ENCODE peak calls at places on chromosomes 16 and 17, in six cellular contexts. One of them, this sample, is unnamed.

GRCh38 chr17:39174907-39175694 is 9.1 kb upstream of the ARL5C start:
- DNase-seq in GM12865: peak; percentile 81
- DNase-seq in NCI-H774: peak; percentile 54
- DNase-seq in activated CD4-positive, alpha-beta T cell treated with anti-CD3 and anti-CD28 coated beads, Interleukin-2, amount 50 U/mL, for 4 hours: peak; percentile 77
- DNase-seq in esophagus squamous epithelium: no peak
- DNase-seq in GM20000: peak; percentile 87
- DNase-seq in this sample: peak; percentile 78

GRCh38 chr16:80682435-80683070 is 121.8 kb downstream of the CDYL2 start:
- DNase-seq in GM12865: no peak
- DNase-seq in NCI-H774: no peak
- DNase-seq in activated CD4-positive, alpha-beta T cell treated with anti-CD3 and anti-CD28 coated beads, Interleukin-2, amount 50 U/mL, for 4 hours: no peak
- DNase-seq in esophagus squamous epithelium: no peak
- DNase-seq in GM20000: no peak
- DNase-seq in this sample: no peak

GRCh38 chr16:12664334-12664733 is 139.4 kb downstream of the CPPED1 start:
- DNase-seq in GM12865: no peak
- DNase-seq in NCI-H774: no peak
- DNase-seq in activated CD4-positive, alpha-beta T cell treated with anti-CD3 and anti-CD28 coated beads, Interleukin-2, amount 50 U/mL, for 4 hours: no peak
- DNase-seq in esophagus squamous epithelium: no peak
- DNase-seq in GM20000: no peak
- DNase-seq in this sample: no peak

GRCh38 chr16:49598386-49599170 is 225.0 kb downstream of the C16orf78 start:
- DNase-seq in GM12865: peak; percentile 92
- DNase-seq in NCI-H774: no peak
- DNase-seq in activated CD4-positive, alpha-beta T cell treated with anti-CD3 and anti-CD28 coated beads, Interleukin-2, amount 50 U/mL, for 4 hours: no peak
- DNase-seq in esophagus squamous epithelium: no peak
- DNase-seq in GM20000: peak; percentile 64
- DNase-seq in this sample: no peak

GRCh38 chr17:45783593-45784292 is 377 bp upstream of the CRHR1 start:
- DNase-seq in GM12865: no peak
- DNase-seq in NCI-H774: peak; percentile 39
- DNase-seq in activated CD4-positive, alpha-beta T cell treated with anti-CD3 and anti-CD28 coated beads, Interleukin-2, amount 50 U/mL, for 4 hours: no peak
- DNase-seq in esophagus squamous epithelium: no peak
- DNase-seq in GM20000: peak; percentile 44
- DNase-seq in this sample: peak; percentile 82

GRCh38 chr17:57442914-57443571 is 186.7 kb downstream of the MSI2 start:
- DNase-seq in GM12865: peak; percentile 38
- DNase-seq in NCI-H774: no peak
- DNase-seq in activated CD4-positive, alpha-beta T cell treated with anti-CD3 and anti-CD28 coated beads, Interleukin-2, amount 50 U/mL, for 4 hours: peak; percentile 61
- DNase-seq in esophagus squamous epithelium: no peak
- DNase-seq in GM20000: no peak
- DNase-seq in this sample: no peak

GRCh38 chr17:61400786-61401279 is 1.2 kb downstream of the TBX2 start:
- DNase-seq in GM12865: no peak
- DNase-seq in NCI-H774: no peak
- DNase-seq in activated CD4-positive, alpha-beta T cell treated with anti-CD3 and anti-CD28 coated beads, Interleukin-2, amount 50 U/mL, for 4 hours: no peak
- DNase-seq in esophagus squamous epithelium: no peak
- DNase-seq in GM20000: peak; percentile 49
- DNase-seq in this sample: no peak

GRCh38 chr16:2691491-2692248 is 9.3 kb downstream of the KCTD5 start:
- DNase-seq in GM12865: no peak
- DNase-seq in NCI-H774: no peak
- DNase-seq in activated CD4-positive, alpha-beta T cell treated with anti-CD3 and anti-CD28 coated beads, Interleukin-2, amount 50 U/mL, for 4 hours: no peak
- DNase-seq in esophagus squamous epithelium: no peak
- DNase-seq in GM20000: no peak
- DNase-seq in this sample: peak; percentile 66

GRCh38 chr16:72894291-72895151 is 153.4 kb downstream of the ZFHX3 start:
- DNase-seq in GM12865: no peak
- DNase-seq in NCI-H774: no peak
- DNase-seq in activated CD4-positive, alpha-beta T cell treated with anti-CD3 and anti-CD28 coated beads, Interleukin-2, amount 50 U/mL, for 4 hours: no peak
- DNase-seq in esophagus squamous epithelium: no peak
- DNase-seq in GM20000: no peak
- DNase-seq in this sample: no peak

GRCh38 chr17:82929011-82929622 is 89.3 kb upstream of the ZNF750 start:
- DNase-seq in GM12865: no peak
- DNase-seq in NCI-H774: no peak
- DNase-seq in activated CD4-positive, alpha-beta T cell treated with anti-CD3 and anti-CD28 coated beads, Interleukin-2, amount 50 U/mL, for 4 hours: no peak
- DNase-seq in esophagus squamous epithelium: no peak
- DNase-seq in GM20000: no peak
- DNase-seq in this sample: no peak

GRCh38 chr16:84582958-84583516 is 34.8 kb downstream of the COTL1 start:
- DNase-seq in GM12865: no peak
- DNase-seq in NCI-H774: no peak
- DNase-seq in activated CD4-positive, alpha-beta T cell treated with anti-CD3 and anti-CD28 coated beads, Interleukin-2, amount 50 U/mL, for 4 hours: no peak
- DNase-seq in esophagus squamous epithelium: no peak
- DNase-seq in GM20000: no peak
- DNase-seq in this sample: no peak

GRCh38 chr16:85836706-85837582 is 37.4 kb downstream of the COX4I1 start:
- DNase-seq in GM12865: no peak
- DNase-seq in NCI-H774: no peak
- DNase-seq in activated CD4-positive, alpha-beta T cell treated with anti-CD3 and anti-CD28 coated beads, Interleukin-2, amount 50 U/mL, for 4 hours: no peak
- DNase-seq in esophagus squamous epithelium: no peak
- DNase-seq in GM20000: no peak
- DNase-seq in this sample: peak; percentile 67

GRCh38 chr16:88917146-88917914 is 50.9 kb upstream of the PABPN1L start:
- DNase-seq in GM12865: no peak
- DNase-seq in NCI-H774: no peak
- DNase-seq in activated CD4-positive, alpha-beta T cell treated with anti-CD3 and anti-CD28 coated beads, Interleukin-2, amount 50 U/mL, for 4 hours: no peak
- DNase-seq in esophagus squamous epithelium: no peak
- DNase-seq in GM20000: no peak
- DNase-seq in this sample: peak; percentile 37

GRCh38 chr17:49209061-49209571 is 1.3 kb downstream of the GNGT2 start:
- DNase-seq in GM12865: no peak
- DNase-seq in NCI-H774: no peak
- DNase-seq in activated CD4-positive, alpha-beta T cell treated with anti-CD3 and anti-CD28 coated beads, Interleukin-2, amount 50 U/mL, for 4 hours: no peak
- DNase-seq in esophagus squamous epithelium: no peak
- DNase-seq in GM20000: no peak
- DNase-seq in this sample: no peak

GRCh38 chr17:50027639-50028206 is 28.2 kb upstream of the ITGA3 start:
- DNase-seq in GM12865: no peak
- DNase-seq in NCI-H774: no peak
- DNase-seq in activated CD4-positive, alpha-beta T cell treated with anti-CD3 and anti-CD28 coated beads, Interleukin-2, amount 50 U/mL, for 4 hours: no peak
- DNase-seq in esophagus squamous epithelium: no peak
- DNase-seq in GM20000: peak; percentile 10
- DNase-seq in this sample: peak; percentile 56

GRCh38 chr16:252366-253337 is 18.0 kb downstream of the FAM234A start:
- DNase-seq in GM12865: no peak
- DNase-seq in NCI-H774: no peak
- DNase-seq in activated CD4-positive, alpha-beta T cell treated with anti-CD3 and anti-CD28 coated beads, Interleukin-2, amount 50 U/mL, for 4 hours: no peak
- DNase-seq in esophagus squamous epithelium: no peak
- DNase-seq in GM20000: peak; percentile 78
- DNase-seq in this sample: no peak

GRCh38 chr17:27259356-27259755 is 34.6 kb upstream of the WSB1 start:
- DNase-seq in GM12865: no peak
- DNase-seq in NCI-H774: no peak
- DNase-seq in activated CD4-positive, alpha-beta T cell treated with anti-CD3 and anti-CD28 coated beads, Interleukin-2, amount 50 U/mL, for 4 hours: no peak
- DNase-seq in esophagus squamous epithelium: no peak
- DNase-seq in GM20000: no peak
- DNase-seq in this sample: no peak

GRCh38 chr16:23509763-23510153 is 536 bp downstream of the GGA2 start:
- DNase-seq in GM12865: peak; percentile 47
- DNase-seq in NCI-H774: no peak
- DNase-seq in activated CD4-positive, alpha-beta T cell treated with anti-CD3 and anti-CD28 coated beads, Interleukin-2, amount 50 U/mL, for 4 hours: peak; percentile 6
- DNase-seq in esophagus squamous epithelium: no peak
- DNase-seq in GM20000: peak; percentile 45
- DNase-seq in this sample: peak; percentile 33

This sample was measured in upper lobe of left lung.